ENCODE peak calls at places on chromosomes 13 and 19, in six cellular contexts. D is psoas muscle; R is MCF 10A; S is thoracic aorta; X is CD4-positive, alpha-beta T cell; N is transverse colon. M is an unnamed sample.

GRCh38 chr19:15015946-15016542 is 33.2 kb upstream of the CASP14 start:
- DNase-seq in N (no peak), R (peak; percentile 31), D (no peak), S (no peak), X (no peak), M (no peak)

GRCh38 chr13:98240131-98240530 is 63.1 kb upstream of the RNF113B start:
- DNase-seq in S (no peak), X (no peak), D (no peak), N (no peak), R (no peak), M (no peak)

GRCh38 chr19:34734601-34735103 is 609 bp downstream of the ZNF181 start:
- DNase-seq in S (no peak), X (no peak), D (no peak), R (peak; percentile 6), N (peak; percentile 28), M (no peak)

GRCh38 chr19:2693492-2693891 is 9.0 kb downstream of the GNG7 start:
- DNase-seq in R (no peak), N (no peak), S (no peak), D (no peak), X (no peak), M (no peak)

GRCh38 chr13:113646376-113646775 is 11.6 kb downstream of the ATP4B start:
- DNase-seq in D (no peak), S (no peak), X (no peak), R (no peak), N (peak; percentile 48), M (no peak)

GRCh38 chr13:46278474-46278873 is 66.7 kb downstream of the LRRC63 start:
- DNase-seq in N (no peak), R (no peak), D (no peak), S (no peak), X (no peak), M (no peak)

GRCh38 chr19:13401388-13401787 is 104.9 kb downstream of the CACNA1A start:
- DNase-seq in X (no peak), D (no peak), R (peak; percentile 40), N (no peak), S (no peak), M (no peak)

GRCh38 chr13:29859971-29860370 is 9.6 kb upstream of the UBL3 start:
- DNase-seq in N (no peak), R (peak; percentile 71), X (no peak), S (no peak), D (no peak), M (no peak)

GRCh38 chr13:40026741-40027140 is 371.3 kb downstream of the COG6 start:
- DNase-seq in S (no peak), R (no peak), D (no peak), N (no peak), X (no peak), M (no peak)

GRCh38 chr13:73835138-73835721 is 299.0 kb downstream of the KLF12 start:
- DNase-seq in R (peak; percentile 61), X (no peak), S (no peak), N (no peak), D (no peak), M (no peak)

GRCh38 chr19:1453525-1454371 is 3.8 kb downstream of the APC2 start:
- DNase-seq in R (peak; percentile 70), S (no peak), N (no peak), X (no peak), D (no peak), M (no peak)

GRCh38 chr19:10408511-10409291 is 5.4 kb upstream of the CDC37 start:
- DNase-seq in S (no peak), D (no peak), R (no peak), X (no peak), N (peak; percentile 62), M (no peak)

GRCh38 chr19:43538922-43539321 is 5.9 kb downstream of the ZNF575 start:
- DNase-seq in X (no peak), D (no peak), S (no peak), N (no peak), R (no peak), M (no peak)

GRCh38 chr19:10881403-10882107 is 10.2 kb downstream of the CARM1 start:
- DNase-seq in X (no peak), R (no peak), D (no peak), N (no peak), S (no peak), M (no peak)

GRCh38 chr19:16070366-16070990 is 5.8 kb upstream of the TPM4 start:
- DNase-seq in X (peak; percentile 91), N (peak; percentile 96), R (peak; percentile 85), D (peak; percentile 59), S (peak; percentile 57), M (no peak)
- TF ChIP-seq CTCF in X (peak; percentile 37), N (no peak), R (no peak), D (no peak), S (no peak), M (no peak)

GRCh38 chr19:6375411-6376010 is at the start of gene PSPN:
- DNase-seq in D (no peak), S (no peak), N (no peak), X (no peak), R (no peak), M (no peak)

GRCh38 chr19:6378498-6378897 is 2.8 kb upstream of the PSPN start:
- DNase-seq in R (no peak), N (no peak), X (no peak), S (no peak), D (no peak), M (no peak)

GRCh38 chr19:6379744-6380143 is 4.0 kb upstream of the PSPN start:
- DNase-seq in D (no peak), S (no peak), X (no peak), N (no peak), R (no peak), M (no peak)

GRCh38 chr19:6376512-6377193 is 920 bp upstream of the PSPN start:
- DNase-seq in N (no peak), X (no peak), D (no peak), R (no peak), S (no peak), M (no peak)

DNA sequence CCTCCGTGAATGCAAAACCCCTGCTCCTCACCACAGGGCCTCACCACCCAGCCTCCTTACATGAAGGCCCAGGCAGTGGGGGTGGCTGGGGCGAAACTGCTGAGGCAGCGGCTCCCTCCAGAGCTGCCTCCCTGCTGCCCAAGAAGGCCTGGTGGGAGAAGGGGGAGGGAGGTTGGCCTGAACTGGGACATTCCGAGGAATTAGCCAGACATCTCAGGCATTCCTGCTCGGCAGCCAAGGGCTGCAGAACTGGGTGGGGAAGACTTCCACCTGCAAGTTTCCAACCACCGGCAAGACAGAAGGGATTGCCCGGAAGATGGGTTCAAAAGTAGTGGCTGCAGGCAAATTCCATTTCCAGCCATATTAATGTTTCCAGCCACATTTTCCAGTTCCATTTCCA is 2.3 kb upstream of the PSPN start:
- DNase-seq in X (no peak), S (no peak), N (no peak), R (no peak), D (no peak), M (no peak)
- TF ChIP-seq CTCF in X (no peak), S (no peak), N (no peak), R (no peak), D (no peak), M (no peak)

DNA sequence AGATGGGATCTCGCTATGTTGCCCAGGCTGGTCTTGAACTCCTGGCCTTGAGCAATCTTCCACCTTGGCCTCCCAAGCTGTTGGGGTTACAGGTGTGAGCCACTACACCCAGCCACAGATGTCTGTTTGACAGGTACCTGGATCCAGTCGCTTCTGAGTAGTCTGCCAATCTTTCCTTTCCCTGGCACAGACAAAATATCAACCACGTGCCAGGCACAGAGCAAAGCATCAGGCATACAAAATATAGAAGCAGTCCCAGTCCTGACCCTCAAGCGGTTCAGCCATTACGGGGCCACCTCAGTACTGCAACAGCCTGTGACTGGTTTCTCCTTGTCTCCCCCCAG is 3.8 kb downstream of the ELAVL1 start:
- DNase-seq in X (no peak), D (no peak), R (no peak), N (no peak), S (no peak), M (no peak)
- TF ChIP-seq CTCF in X (no peak), D (no peak), R (no peak), N (no peak), S (no peak), M (no peak)

GRCh38 chr13:111458739-111459138 is 138.3 kb downstream of the TEX29 start:
- DNase-seq in N (no peak), S (no peak), R (no peak), X (no peak), D (no peak), M (no peak)

GRCh38 chr13:111459803-111460547 is 139.5 kb downstream of the TEX29 start:
- DNase-seq in R (no peak), S (no peak), N (no peak), X (no peak), D (no peak), M (no peak)

GRCh38 chr13:111461445-111462149 is 141.2 kb downstream of the TEX29 start:
- DNase-seq in N (no peak), R (no peak), D (no peak), S (no peak), X (no peak), M (no peak)

GRCh38 chr13:111462221-111462764 is 141.9 kb downstream of the TEX29 start:
- DNase-seq in R (no peak), N (no peak), S (no peak), D (no peak), X (no peak), M (no peak)

GRCh38 chr13:111460548-111461444 is 140.4 kb downstream of the TEX29 start:
- DNase-seq in X (no peak), S (no peak), N (peak; percentile 20), D (peak; percentile 26), R (peak; percentile 40), M (peak; percentile 10)
- TF ChIP-seq CTCF in X (no peak), S (peak; percentile 38), N (peak; percentile 9), D (peak; percentile 38), R (no peak), M (peak; percentile 35)

DNA sequence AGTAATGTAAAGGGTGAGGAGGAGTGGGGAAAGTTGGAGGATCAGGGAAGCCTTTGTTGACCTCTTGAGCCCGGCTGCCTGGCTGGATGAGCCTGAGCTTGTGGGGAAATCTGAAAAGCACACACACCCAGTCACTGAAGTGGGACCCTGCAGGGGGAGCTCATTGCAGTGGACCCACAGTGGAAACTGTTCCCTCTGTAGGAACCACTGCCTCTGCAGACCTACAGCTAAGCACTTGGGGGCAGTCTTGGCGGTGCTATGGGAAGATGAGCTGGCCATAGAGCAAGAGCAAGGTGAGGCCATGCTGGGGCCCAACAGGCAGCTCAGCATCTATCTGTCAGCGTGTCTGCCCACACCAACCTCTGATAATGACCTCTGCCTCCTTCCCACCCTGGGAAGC is 294.8 kb downstream of the TSHZ3 start:
- DNase-seq in S (no peak), X (peak; percentile 13), N (peak; percentile 37), D (no peak), R (peak; percentile 23), M (peak; percentile 23)
- TF ChIP-seq CTCF in S (no peak), X (no peak), N (peak; percentile 25), D (peak; percentile 16), R (no peak), M (peak; percentile 78)

GRCh38 chr19:51394045-51394836 is 3.9 kb upstream of the C19orf84 start:
- DNase-seq in R (peak; percentile 100), S (peak; percentile 92), D (peak; percentile 92), X (peak; percentile 82), N (peak; percentile 93), M (peak; percentile 97)
- TF ChIP-seq CTCF in R (no peak), S (no peak), D (peak; percentile 7), X (no peak), N (no peak), M (no peak)

GRCh38 chr19:45444318-45445041 is 20.8 kb upstream of the ERCC1 start:
- DNase-seq in R (peak; percentile 80), S (peak; percentile 83), X (peak; percentile 71), N (peak; percentile 96), D (peak; percentile 97), M (peak; percentile 63)
- TF ChIP-seq CTCF in R (no peak), S (no peak), X (no peak), N (no peak), D (no peak), M (no peak)